ENCODE peak calls at places on chromosomes 3 and 15, in five cellular contexts. C is GM23338, B is HCT116, A is A549, E is HepG2. R is an unnamed sample. For H3K4me1, the result is how much of the 10 kb centered on the place peaks cover.

GRCh38 chr3:197239857-197240256 is 58.6 kb downstream of the DLG1 start:
- DNase-seq in A (no peak), E (no peak), C (no peak), B (no peak), R (no peak)

GRCh38 chr3:187403768-187404270 is 35.6 kb downstream of the RTP4 start:
- DNase-seq in A (peak), C (no peak), E (peak), B (peak), R (peak)

GRCh38 chr15:100889359-100890058 is 9.9 kb downstream of the ALDH1A3 start:
- DNase-seq in A (no peak), C (peak), E (no peak), B (no peak), R (no peak)

GRCh38 chr3:122353901-122354401 is 28.9 kb downstream of the CSTA start:
- DNase-seq in C (no peak), B (no peak), A (no peak), E (no peak), R (no peak)

GRCh38 chr3:14477311-14477935 is 62.7 kb downstream of the GRIP2 start:
- DNase-seq in E (no peak), C (no peak), B (no peak), A (no peak), R (no peak)

GRCh38 chr15:68586274-68586961 is 7.6 kb downstream of the CORO2B start:
- DNase-seq in B (peak), C (no peak), A (peak), E (peak), R (peak)

GRCh38 chr3:97712919-97713318 is 51.6 kb upstream of the ARL6 start:
- DNase-seq in E (no peak), C (no peak), B (no peak), A (no peak), R (no peak)

GRCh38 chr15:78177447-78177873 is 28.3 kb downstream of the IDH3A start:
- DNase-seq in C (peak), B (peak), A (peak), E (peak), R (peak)

GRCh38 chr3:87468938-87469337 is 192.6 kb upstream of the POU1F1 start:
- DNase-seq in A (peak), B (no peak), E (no peak), C (no peak), R (no peak)

GRCh38 chr3:68447885-68448284 is 484.5 kb downstream of the TAFA4 start:
- DNase-seq in A (no peak), E (no peak), B (no peak), C (peak), R (no peak)

GRCh38 chr15:48966595-48967301 is 3.0 kb upstream of the SHC4 start:
- DNase-seq in C (no peak), E (no peak), B (no peak), A (no peak), R (no peak)

GRCh38 chr3:29065211-29065785 is 215.6 kb upstream of the RBMS3 start:
- DNase-seq in A (peak), B (no peak), C (peak), E (no peak), R (no peak)

GRCh38 chr3:71214797-71215196 is 368.7 kb downstream of the FOXP1 start:
- DNase-seq in E (no peak), B (no peak), C (no peak), A (no peak), R (no peak)

GRCh38 chr3:53721187-53721946 is 124.9 kb downstream of the CHDH start:
- DNase-seq in B (no peak), A (no peak), C (peak), E (no peak), R (no peak)

GRCh38 chr3:169658311-169658931 is 5.1 kb downstream of the MECOM start:
- DNase-seq in E (no peak), C (peak), B (no peak), A (no peak), R (no peak)

GRCh38 chr3:104547040-104547439 is 819.7 kb upstream of the ALCAM start:
- DNase-seq in C (peak), A (no peak), E (no peak), B (no peak), R (no peak)

GRCh38 chr3:105997800-105998526 is 129.2 kb upstream of the CBLB start:
- DNase-seq in C (no peak), B (peak), E (no peak), A (peak), R (no peak)

GRCh38 chr3:64053581-64053980 is 30.3 kb upstream of the PSMD6 start:
- DNase-seq in A (no peak), E (no peak), B (no peak), C (no peak), R (no peak)

GRCh38 chr3:52358362-52358940 is 42.3 kb downstream of the DNAH1 start:
- DNase-seq in A (no peak), E (no peak), C (no peak), B (no peak), R (no peak)

GRCh38 chr3:17384567-17385296 is 357.7 kb downstream of the TBC1D5 start:
- DNase-seq in E (no peak), C (no peak), A (peak), B (no peak), R (no peak)

GRCh38 chr3:9934235-9934621 is 594 bp downstream of the CRELD1 start:
- DNase-seq in E (no peak), C (peak), A (no peak), B (no peak), R (no peak)

GRCh38 chr15:43912991-43913927 is 86.5 kb downstream of the WDR76 start:
- DNase-seq in E (peak), A (peak), C (no peak), B (peak), R (peak)

GRCh38 chr3:197023241-197023997 is 6.2 kb downstream of the MELTF start:
- DNase-seq in B (no peak), C (no peak), A (no peak), E (no peak), R (no peak)

GRCh38 chr15:27486036-27486435 is 515.1 kb downstream of the GABRG3 start:
- DNase-seq in B (no peak), C (no peak), A (no peak), E (no peak), R (no peak)

GRCh38 chr3:190345027-190345821 is 23.0 kb upstream of the CLDN1 start:
- DNase-seq in B (no peak), A (peak), E (peak), C (peak), R (peak)

GRCh38 chr3:147428396-147429153 is 19.4 kb downstream of the ZIC1 start:
- DNase-seq in A (no peak), C (no peak), B (no peak), E (no peak), R (no peak)

GRCh38 chr3:6799264-6799915 is 61.5 kb upstream of the GRM7 start:
- DNase-seq in A (peak), C (peak), B (peak), E (peak), R (peak)

GRCh38 chr3:118792191-118792590 is 242.5 kb downstream of the IGSF11 start:
- DNase-seq in C (no peak), A (no peak), B (no peak), E (no peak), R (no peak)

DNA sequence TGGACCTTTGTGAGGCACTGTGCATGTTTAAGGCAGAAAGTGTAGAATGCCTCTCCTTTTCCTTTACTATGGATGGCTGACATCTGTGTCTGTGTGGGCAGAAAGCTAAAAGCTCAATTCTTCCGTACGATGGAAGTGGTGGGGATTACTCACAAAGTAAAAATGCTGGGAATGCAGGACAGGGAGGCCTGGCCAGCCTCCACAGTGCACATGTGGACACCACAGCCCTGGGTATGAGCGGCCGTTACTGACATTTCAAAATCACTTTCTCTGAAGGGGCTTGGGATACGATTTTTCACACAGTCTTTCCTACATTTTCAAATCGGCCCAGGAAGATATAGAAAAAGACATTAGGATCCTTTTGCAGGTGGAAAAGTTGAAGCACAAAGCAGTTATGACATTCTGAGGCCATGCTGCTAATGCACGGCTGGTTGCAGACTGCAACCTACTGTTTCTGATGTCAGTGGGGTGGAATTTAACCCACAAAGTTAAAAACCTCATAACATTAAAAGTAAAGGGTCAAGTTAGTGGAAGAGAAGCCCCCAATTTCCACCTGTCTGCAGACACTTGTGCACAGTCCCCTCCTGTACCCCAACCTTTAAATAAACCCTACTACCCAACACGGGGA is 27.9 kb downstream of the EHD4 start:
- DNase-seq in C (no peak), A (peak), B (peak), E (peak), R (no peak)
- H3K4me3 ChIP-seq in C (no peak), A (no peak), B (peak), E (no peak), R (no peak)

DNA sequence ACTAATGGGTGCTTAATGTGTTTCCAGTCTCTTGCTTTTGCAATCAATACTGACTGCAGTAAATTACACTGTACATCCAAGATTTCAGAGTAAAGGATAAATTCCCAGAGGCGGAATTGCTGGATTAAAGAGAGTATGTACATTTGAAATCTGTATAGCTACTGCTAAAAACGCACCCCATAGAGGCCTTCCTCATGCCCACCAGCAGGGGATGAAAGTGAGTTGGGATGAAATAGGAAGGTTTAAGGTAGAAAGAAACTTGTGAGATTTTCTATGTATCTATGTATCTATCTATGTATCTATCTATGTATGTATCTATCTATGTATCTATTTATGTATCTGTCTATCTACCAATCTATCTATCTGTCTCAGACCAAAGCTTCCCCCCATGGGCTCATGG is 28.4 kb downstream of the TMEM44 start:
- DNase-seq in E (no peak), C (no peak), A (no peak), B (no peak), R (no peak)
- TF ChIP-seq REST in E (no peak), C (no peak), A (no peak), B (no peak), R (no peak)

GRCh38 chr3:120425196-120425595 is 25.6 kb downstream of the FSTL1 start:
- DNase-seq in E (no peak), A (no peak), C (no peak), B (no peak), R (no peak)
- H3K4me1 ChIP-seq in E (under half), A (under half), C (under half), B (under half), R (under half)

DNA sequence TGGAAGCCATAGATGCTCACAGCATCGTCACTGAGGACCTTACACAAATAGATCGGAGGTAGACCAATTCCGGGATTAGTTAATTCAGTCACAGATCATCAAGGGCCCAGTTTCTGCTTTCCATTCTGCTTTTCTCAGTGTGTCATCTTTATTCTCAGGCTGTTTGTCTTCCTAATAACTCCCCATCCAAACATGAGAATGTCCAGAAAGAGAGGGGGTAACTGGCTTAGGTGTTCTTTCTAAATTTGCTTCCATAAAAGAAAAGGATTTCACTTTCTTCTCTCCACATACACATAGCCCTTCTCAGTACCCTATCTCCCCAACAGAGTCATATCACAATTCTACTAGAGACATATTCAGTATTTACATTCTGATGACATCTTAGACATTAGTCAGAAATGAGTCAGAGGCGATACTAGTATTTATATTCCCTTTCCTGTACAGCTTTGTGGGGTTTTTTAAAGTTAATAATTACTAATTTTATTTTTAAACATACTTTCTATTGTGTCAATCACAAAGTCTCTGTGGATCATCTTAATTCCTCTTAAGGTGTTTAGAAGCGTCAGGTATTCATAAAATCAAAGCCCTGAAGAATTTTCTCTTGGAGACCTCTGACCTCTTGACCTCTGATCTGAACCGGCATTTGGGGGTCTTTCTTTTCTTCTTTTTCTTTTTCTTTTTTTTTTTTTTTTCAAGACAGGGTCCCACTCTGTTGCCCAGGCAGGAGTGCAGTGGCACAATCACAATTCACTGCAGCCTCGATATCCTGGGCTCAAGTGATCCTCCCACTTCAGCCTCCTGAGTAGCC is 24.3 kb upstream of the IL12A start:
- DNase-seq in B (no peak), A (peak), C (no peak), E (no peak), R (peak)
- H3K4me3 ChIP-seq in B (no peak), A (no peak), C (no peak), E (no peak), R (no peak)

DNA sequence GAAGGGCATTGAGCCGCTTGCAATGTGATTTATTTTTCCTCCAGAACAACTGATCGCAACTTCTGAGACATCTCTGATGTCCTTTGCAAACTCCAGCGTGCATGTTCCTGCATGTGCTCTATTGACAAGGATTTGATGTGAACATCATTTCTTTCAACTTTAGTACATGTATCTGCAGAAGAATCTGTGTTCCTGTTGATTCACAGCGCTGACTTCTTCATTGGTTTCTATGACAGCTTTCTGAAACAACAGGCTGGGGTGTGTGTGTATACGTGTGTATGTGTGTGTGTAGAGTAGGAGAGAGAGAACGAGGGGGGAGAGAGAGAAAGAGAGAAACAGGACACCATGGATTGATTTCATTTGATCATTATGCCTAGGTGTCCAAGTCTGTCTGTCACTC is 56.7 kb upstream of the CMTM8 start:
- DNase-seq in E (no peak), A (no peak), C (no peak), B (no peak), R (no peak)
- TF ChIP-seq REST in E (no peak), A (no peak), C (no peak), B (no peak), R (no peak)